ENCODE peak calls at places on chromosomes 1 and 21, in eight cellular contexts. O is cardiac muscle cell, M is hepatic stellate cell, U is kidney tubule cell, Y is mucosa of gallbladder, Z is H54, C is fibroblast of the aortic adventitia, L is fibroblast of lung. E is an unnamed sample.

GRCh38 chr1:209772116-209772515 is 12.2 kb downstream of the C1orf74 start:
- DNase-seq in O (no peak), M (no peak), U (no peak), Y (no peak), Z (no peak), C (no peak), L (no peak), E (no peak)

GRCh38 chr1:226335653-226336052 is 26.7 kb upstream of the LIN9 start:
- DNase-seq in O (no peak), M (no peak), U (no peak), Y (no peak), Z (no peak), C (peak), L (no peak), E (no peak)

GRCh38 chr1:206808615-206809014 is 36.3 kb upstream of the IL10 start:
- DNase-seq in O (peak), M (no peak), U (peak), Y (peak), Z (peak), C (peak), L (peak), E (no peak)

GRCh38 chr21:33412832-33413519 is 9.8 kb downstream of the IFNGR2 start:
- DNase-seq in O (no peak), M (no peak), U (peak), Y (peak), Z (no peak), C (no peak), L (no peak), E (no peak)

GRCh38 chr1:23019851-23020625 is 770 bp downstream of the KDM1A start:
- DNase-seq in O (peak), M (peak), U (peak), Y (no peak), Z (no peak), C (peak), L (peak), E (peak)

GRCh38 chr1:165403835-165404482 is 41.0 kb downstream of the RXRG start:
- DNase-seq in O (peak), M (no peak), U (peak), Y (no peak), Z (peak), C (no peak), L (no peak), E (no peak)

GRCh38 chr1:155514582-155515187 is 47.9 kb downstream of the ASH1L start:
- DNase-seq in O (peak), M (no peak), U (no peak), Y (no peak), Z (no peak), C (no peak), L (no peak), E (no peak)

GRCh38 chr1:54069792-54070548 is 16.6 kb downstream of the TCEANC2 start:
- DNase-seq in O (peak), M (peak), U (peak), Y (no peak), Z (peak), C (peak), L (peak), E (no peak)

GRCh38 chr1:203289281-203289981 is 15.9 kb upstream of the BTG2 start:
- DNase-seq in O (no peak), M (no peak), U (no peak), Y (no peak), Z (no peak), C (no peak), L (no peak), E (no peak)

GRCh38 chr1:183025782-183026774 is 2.9 kb downstream of the LAMC1 start:
- DNase-seq in O (no peak), M (no peak), U (peak), Y (no peak), Z (no peak), C (peak), L (peak), E (no peak)

GRCh38 chr1:214670098-214670497 is 67.1 kb downstream of the CENPF start:
- DNase-seq in O (peak), M (peak), U (no peak), Y (peak), Z (peak), C (peak), L (peak), E (no peak)

GRCh38 chr21:45282283-45283018 is 5.2 kb downstream of the POFUT2 start:
- DNase-seq in O (no peak), M (no peak), U (no peak), Y (no peak), Z (no peak), C (no peak), L (no peak), E (no peak)

GRCh38 chr1:190001187-190001586 is 476.5 kb downstream of the BRINP3 start:
- DNase-seq in O (no peak), M (no peak), U (peak), Y (no peak), Z (no peak), C (peak), L (peak), E (no peak)

GRCh38 chr1:192764675-192765074 is 44.2 kb upstream of the RGS2 start:
- DNase-seq in O (no peak), M (no peak), U (no peak), Y (no peak), Z (no peak), C (no peak), L (no peak), E (no peak)

E was measured in prostate gland.